ENCODE peak calls at places on chromosomes 6 and 20, in four cellular contexts. V is body of pancreas, D is IMR-90, Z is lower leg skin. C is an unnamed sample.

GRCh38 chr6:112298021-112298745 is 43.8 kb upstream of the LAMA4 start:
- DNase-seq in Z (no peak), V (no peak), D (peak), C (no peak)

GRCh38 chr20:63856111-63856511 is 5.2 kb upstream of the ABHD16B start:
- DNase-seq in Z (no peak), D (no peak), V (no peak), C (peak)

GRCh38 chr6:125670586-125670985 is 78.8 kb upstream of the HEY2 start:
- DNase-seq in Z (no peak), D (no peak), V (no peak), C (no peak)

GRCh38 chr6:14682821-14683220 is 563.0 kb upstream of the JARID2 start:
- DNase-seq in V (no peak), Z (no peak), D (peak), C (no peak)

GRCh38 chr20:25047766-25048165 is 10.2 kb downstream of the ACSS1 start:
- DNase-seq in D (no peak), Z (peak), V (peak), C (no peak)

GRCh38 chr6:8436956-8437355 is 1.6 kb upstream of the SLC35B3 start:
- DNase-seq in Z (no peak), V (no peak), D (no peak), C (no peak)

GRCh38 chr20:59678286-59678685 is 73.9 kb downstream of the PHACTR3 start:
- DNase-seq in Z (peak), D (no peak), V (no peak), C (no peak)

GRCh38 chr20:24034820-24035219 is 46.2 kb upstream of the GGTLC1 start:
- DNase-seq in D (no peak), V (peak), Z (no peak), C (no peak)

GRCh38 chr6:1164600-1164999 is 147.3 kb upstream of the FOXQ1 start:
- DNase-seq in V (no peak), Z (no peak), D (no peak), C (no peak)

GRCh38 chr6:26217714-26218075 is 130.5 kb downstream of the HFE start:
- DNase-seq in Z (no peak), V (no peak), D (no peak), C (no peak)

GRCh38 chr6:170098428-170099170 is 192.3 kb downstream of the DLL1 start:
- DNase-seq in V (peak), Z (peak), D (no peak), C (no peak)
- TF ChIP-seq CTCF in V (no peak), Z (no peak), D (no peak), C (no peak)

GRCh38 chr6:19470333-19470732 is 366.8 kb upstream of the ID4 start:
- DNase-seq in D (no peak), V (no peak), Z (no peak), C (no peak)
- TF ChIP-seq CTCF in D (no peak), V (no peak), Z (no peak), C (no peak)

GRCh38 chr20:20371133-20371532 is 3.2 kb downstream of the INSM1 start:
- DNase-seq in Z (no peak), V (no peak), D (no peak), C (no peak)
- TF ChIP-seq CTCF in Z (no peak), V (no peak), D (no peak), C (no peak)

DNA sequence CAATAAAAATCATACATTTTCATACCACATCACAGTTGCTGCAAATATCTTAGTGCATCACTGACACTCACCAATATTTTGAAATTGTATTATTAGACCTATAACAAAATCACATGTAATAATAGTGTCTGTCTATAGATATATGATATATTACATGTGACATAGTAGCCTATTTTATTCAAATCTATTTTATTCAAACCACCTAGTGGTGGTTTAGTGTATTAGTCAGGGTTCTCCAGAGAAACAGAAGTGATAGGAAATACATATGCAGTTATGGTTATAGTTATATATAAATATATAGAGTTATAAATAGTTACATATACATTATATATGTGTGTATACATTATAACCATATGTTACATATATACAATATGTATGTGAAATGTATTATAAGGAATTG is 366.5 kb upstream of the ARID1B start:
- DNase-seq in V (no peak), Z (no peak), D (no peak), C (no peak)
- TF ChIP-seq CTCF in V (no peak), Z (no peak), D (peak), C (no peak)

DNA sequence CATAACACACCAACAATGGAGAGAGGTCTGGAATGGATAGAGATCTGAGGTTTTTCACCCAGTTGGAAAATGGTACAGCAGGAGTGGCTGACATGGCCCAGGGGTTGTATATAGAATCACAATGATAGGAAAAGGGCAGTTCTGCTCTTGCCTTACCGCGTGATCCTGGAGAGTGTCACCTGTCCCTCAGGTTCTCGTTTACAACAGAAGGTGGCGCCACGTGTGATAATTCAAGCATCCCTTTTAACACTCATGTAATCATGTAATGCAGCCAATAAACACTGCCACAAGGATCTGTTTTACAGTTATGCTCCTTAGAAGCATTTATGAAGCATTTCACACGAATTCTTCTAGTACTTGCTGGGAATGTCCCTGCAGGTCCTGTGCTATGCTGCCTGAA is 12.9 kb upstream of the WFDC2 start:
- DNase-seq in Z (no peak), V (peak), D (no peak), C (peak)
- TF ChIP-seq CTCF in Z (no peak), V (peak), D (no peak), C (peak)

DNA sequence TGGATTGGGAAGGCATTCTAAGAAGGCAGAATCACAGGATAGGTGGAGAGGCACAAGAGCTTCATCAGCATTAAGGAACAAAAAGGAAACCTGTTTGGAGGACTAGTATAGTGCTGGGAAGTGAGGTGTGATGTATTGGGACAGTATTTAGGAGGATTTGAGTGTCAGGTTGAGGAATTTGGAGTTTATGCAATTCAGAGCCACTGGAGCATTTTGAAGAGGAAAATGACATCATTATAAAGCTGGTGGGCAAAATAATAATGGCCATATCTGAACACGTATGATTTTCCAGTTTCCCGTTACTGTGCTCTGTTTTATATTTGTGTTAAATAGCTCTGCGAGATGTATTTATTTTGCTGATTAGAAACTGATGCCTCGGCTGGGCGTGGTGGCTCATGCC is 14.2 kb downstream of the NDUFAF5 start:
- DNase-seq in V (no peak), Z (no peak), D (no peak), C (no peak)
- TF ChIP-seq CTCF in V (no peak), Z (no peak), D (no peak), C (no peak)

GRCh38 chr6:85537055-85537494 is 56.6 kb downstream of the SNX14 start:
- DNase-seq in D (peak), Z (no peak), V (no peak), C (peak)
- TF ChIP-seq CTCF in D (peak), Z (no peak), V (peak), C (no peak)

GRCh38 chr20:40225596-40225995 is 463.4 kb downstream of the MAFB start:
- DNase-seq in V (no peak), D (no peak), Z (no peak), C (no peak)
- TF ChIP-seq CTCF in V (no peak), D (no peak), Z (no peak), C (no peak)

GRCh38 chr20:53594068-53595017 is 704 bp upstream of the ZNF217 start:
- DNase-seq in D (peak), V (peak), Z (peak), C (peak)
- TF ChIP-seq CTCF in D (peak), V (no peak), Z (no peak), C (peak)

GRCh38 chr20:38842017-38842416 is 36.5 kb downstream of the PPP1R16B start:
- DNase-seq in D (no peak), Z (no peak), V (no peak), C (no peak)

GRCh38 chr20:38844963-38845362 is 39.5 kb downstream of the PPP1R16B start:
- DNase-seq in Z (no peak), V (no peak), D (no peak), C (no peak)

GRCh38 chr20:38841570-38841969 is 36.1 kb downstream of the PPP1R16B start:
- DNase-seq in V (no peak), Z (no peak), D (no peak), C (no peak)

GRCh38 chr20:38842558-38842981 is 37.1 kb downstream of the PPP1R16B start:
- DNase-seq in D (no peak), Z (no peak), V (no peak), C (peak)

GRCh38 chr20:38843346-38843745 is 37.8 kb downstream of the PPP1R16B start:
- DNase-seq in D (no peak), V (no peak), Z (no peak), C (no peak)
- TF ChIP-seq CTCF in D (no peak), V (no peak), Z (no peak), C (no peak)